ENCODE peak calls at places on chromosome 15, in seven cellular contexts. One of them, this sample, is unnamed.
A peak's percentile ranks its signal among the peaks of the same experiment; 100 is the strongest.

GRCh38 chr15:81274932-81275341 is 49.0 kb downstream of the STARD5 start:
- DNase-seq in AG09309: peak; percentile 49
- DNase-seq in GM12864: peak; percentile 72
- DNase-seq in OCI-LY7: peak; percentile 89
- DNase-seq in GM06990: peak; percentile 65
- DNase-seq in psoas muscle: peak; percentile 68
- DNase-seq in transverse colon: peak; percentile 88
- DNase-seq in this sample: peak; percentile 77

GRCh38 chr15:67409175-67409574 is 111.8 kb upstream of the C15orf61 start:
- DNase-seq in AG09309: no peak
- DNase-seq in GM12864: no peak
- DNase-seq in OCI-LY7: no peak
- DNase-seq in GM06990: no peak
- DNase-seq in psoas muscle: no peak
- DNase-seq in transverse colon: no peak
- DNase-seq in this sample: no peak

GRCh38 chr15:97425596-97425995 is 534.9 kb upstream of the ARRDC4 start:
- DNase-seq in AG09309: no peak
- DNase-seq in GM12864: no peak
- DNase-seq in OCI-LY7: no peak
- DNase-seq in GM06990: no peak
- DNase-seq in psoas muscle: no peak
- DNase-seq in transverse colon: no peak
- DNase-seq in this sample: no peak

GRCh38 chr15:34610388-34610787 is 26.9 kb upstream of the GOLGA8B start:
- DNase-seq in AG09309: no peak
- DNase-seq in GM12864: no peak
- DNase-seq in OCI-LY7: peak; percentile 11
- DNase-seq in GM06990: no peak
- DNase-seq in psoas muscle: no peak
- DNase-seq in transverse colon: no peak
- DNase-seq in this sample: no peak

GRCh38 chr15:75578206-75578947 is 738 bp downstream of the PTPN9 start:
- DNase-seq in AG09309: no peak
- DNase-seq in GM12864: no peak
- DNase-seq in OCI-LY7: peak; percentile 72
- DNase-seq in GM06990: peak; percentile 74
- DNase-seq in psoas muscle: peak; percentile 25
- DNase-seq in transverse colon: peak; percentile 44
- DNase-seq in this sample: peak; percentile 78

GRCh38 chr15:89179966-89180875 is 41.2 kb downstream of the RLBP1 start:
- DNase-seq in AG09309: peak; percentile 51
- DNase-seq in GM12864: no peak
- DNase-seq in OCI-LY7: no peak
- DNase-seq in GM06990: peak; percentile 39
- DNase-seq in psoas muscle: no peak
- DNase-seq in transverse colon: no peak
- DNase-seq in this sample: peak; percentile 28

GRCh38 chr15:59148160-59148810 is 43.3 kb downstream of the CCNB2 start:
- DNase-seq in AG09309: peak; percentile 76
- DNase-seq in GM12864: no peak
- DNase-seq in OCI-LY7: no peak
- DNase-seq in GM06990: no peak
- DNase-seq in psoas muscle: no peak
- DNase-seq in transverse colon: no peak
- DNase-seq in this sample: no peak

GRCh38 chr15:25825215-25825614 is 37.9 kb downstream of the ATP10A start:
- DNase-seq in AG09309: no peak
- DNase-seq in GM12864: no peak
- DNase-seq in OCI-LY7: no peak
- DNase-seq in GM06990: no peak
- DNase-seq in psoas muscle: no peak
- DNase-seq in transverse colon: no peak
- DNase-seq in this sample: no peak

GRCh38 chr15:81859737-81860516 is 185.9 kb downstream of the MEX3B start:
- DNase-seq in AG09309: no peak
- DNase-seq in GM12864: no peak
- DNase-seq in OCI-LY7: peak; percentile 90
- DNase-seq in GM06990: no peak
- DNase-seq in psoas muscle: no peak
- DNase-seq in transverse colon: no peak
- DNase-seq in this sample: no peak

GRCh38 chr15:29873264-29873663 is 51.0 kb upstream of the TJP1 start:
- DNase-seq in AG09309: no peak
- DNase-seq in GM12864: no peak
- DNase-seq in OCI-LY7: no peak
- DNase-seq in GM06990: no peak
- DNase-seq in psoas muscle: no peak
- DNase-seq in transverse colon: no peak
- DNase-seq in this sample: no peak

GRCh38 chr15:40069178-40070165 is 30.5 kb upstream of the SRP14 start:
- DNase-seq in AG09309: no peak
- DNase-seq in GM12864: no peak
- DNase-seq in OCI-LY7: peak; percentile 73
- DNase-seq in GM06990: peak; percentile 84
- DNase-seq in psoas muscle: peak; percentile 93
- DNase-seq in transverse colon: peak; percentile 95
- DNase-seq in this sample: peak; percentile 81

GRCh38 chr15:59371458-59372351 is 966 bp downstream of the MYO1E start:
- DNase-seq in AG09309: no peak
- DNase-seq in GM12864: no peak
- DNase-seq in OCI-LY7: no peak
- DNase-seq in GM06990: peak; percentile 53
- DNase-seq in psoas muscle: peak; percentile 37
- DNase-seq in transverse colon: peak; percentile 55
- DNase-seq in this sample: peak; percentile 72

GRCh38 chr15:64282701-64283100 is 73.3 kb downstream of the CSNK1G1 start:
- DNase-seq in AG09309: no peak
- DNase-seq in GM12864: no peak
- DNase-seq in OCI-LY7: no peak
- DNase-seq in GM06990: no peak
- DNase-seq in psoas muscle: no peak
- DNase-seq in transverse colon: no peak
- DNase-seq in this sample: no peak

GRCh38 chr15:54776410-54776809 is 420.3 kb downstream of the RSL24D1 start:
- DNase-seq in AG09309: no peak
- DNase-seq in GM12864: no peak
- DNase-seq in OCI-LY7: no peak
- DNase-seq in GM06990: no peak
- DNase-seq in psoas muscle: no peak
- DNase-seq in transverse colon: no peak
- DNase-seq in this sample: no peak

GRCh38 chr15:35427091-35427490 is 118.9 kb downstream of the DPH6 start:
- DNase-seq in AG09309: peak; percentile 54
- DNase-seq in GM12864: no peak
- DNase-seq in OCI-LY7: no peak
- DNase-seq in GM06990: no peak
- DNase-seq in psoas muscle: no peak
- DNase-seq in transverse colon: no peak
- DNase-seq in this sample: no peak

GRCh38 chr15:79009388-79009787 is 64.5 kb upstream of the CTSH start:
- DNase-seq in AG09309: no peak
- DNase-seq in GM12864: no peak
- DNase-seq in OCI-LY7: no peak
- DNase-seq in GM06990: no peak
- DNase-seq in psoas muscle: no peak
- DNase-seq in transverse colon: no peak
- DNase-seq in this sample: no peak

GRCh38 chr15:47778263-47778770 is 61.0 kb downstream of the SEMA6D start:
- DNase-seq in AG09309: no peak
- DNase-seq in GM12864: no peak
- DNase-seq in OCI-LY7: no peak
- DNase-seq in GM06990: no peak
- DNase-seq in psoas muscle: no peak
- DNase-seq in transverse colon: no peak
- DNase-seq in this sample: no peak

GRCh38 chr15:59166601-59167265 is 39.9 kb upstream of the LDHAL6B start:
- DNase-seq in AG09309: no peak
- DNase-seq in GM12864: no peak
- DNase-seq in OCI-LY7: no peak
- DNase-seq in GM06990: no peak
- DNase-seq in psoas muscle: no peak
- DNase-seq in transverse colon: no peak
- DNase-seq in this sample: no peak

GRCh38 chr15:57555270-57555669 is 36.4 kb upstream of the MYZAP start:
- DNase-seq in AG09309: no peak
- DNase-seq in GM12864: no peak
- DNase-seq in OCI-LY7: no peak
- DNase-seq in GM06990: no peak
- DNase-seq in psoas muscle: no peak
- DNase-seq in transverse colon: no peak
- DNase-seq in this sample: no peak

GRCh38 chr15:31338879-31339557 is 12.4 kb downstream of the KLF13 start:
- DNase-seq in AG09309: peak; percentile 58
- DNase-seq in GM12864: no peak
- DNase-seq in OCI-LY7: no peak
- DNase-seq in GM06990: no peak
- DNase-seq in psoas muscle: peak; percentile 54
- DNase-seq in transverse colon: no peak
- DNase-seq in this sample: peak; percentile 66

GRCh38 chr15:20349774-20350498 is 191.7 kb downstream of the GOLGA6L6 start:
- DNase-seq in AG09309: no peak
- DNase-seq in GM12864: no peak
- DNase-seq in OCI-LY7: no peak
- DNase-seq in GM06990: no peak
- DNase-seq in psoas muscle: peak; percentile 22
- DNase-seq in transverse colon: no peak
- DNase-seq in this sample: peak; percentile 36

GRCh38 chr15:91468861-91469260 is 368.8 kb downstream of the SV2B start:
- DNase-seq in AG09309: no peak
- DNase-seq in GM12864: no peak
- DNase-seq in OCI-LY7: no peak
- DNase-seq in GM06990: peak; percentile 24
- DNase-seq in psoas muscle: no peak
- DNase-seq in transverse colon: no peak
- DNase-seq in this sample: no peak

GRCh38 chr15:39362832-39363561 is 217.9 kb upstream of the THBS1 start:
- DNase-seq in AG09309: peak; percentile 98
- DNase-seq in GM12864: no peak
- DNase-seq in OCI-LY7: no peak
- DNase-seq in GM06990: no peak
- DNase-seq in psoas muscle: no peak
- DNase-seq in transverse colon: no peak
- DNase-seq in this sample: no peak

GRCh38 chr15:33154366-33155166 is 39.9 kb downstream of the FMN1 start:
- DNase-seq in AG09309: peak; percentile 71
- DNase-seq in GM12864: no peak
- DNase-seq in OCI-LY7: no peak
- DNase-seq in GM06990: no peak
- DNase-seq in psoas muscle: peak; percentile 60
- DNase-seq in transverse colon: peak; percentile 30
- DNase-seq in this sample: no peak

GRCh38 chr15:100809587-100809986 is 70.0 kb upstream of the ALDH1A3 start:
- DNase-seq in AG09309: no peak
- DNase-seq in GM12864: no peak
- DNase-seq in OCI-LY7: no peak
- DNase-seq in GM06990: no peak
- DNase-seq in psoas muscle: no peak
- DNase-seq in transverse colon: no peak
- DNase-seq in this sample: no peak

GRCh38 chr15:42811435-42811834 is 74.5 kb upstream of the CDAN1 start:
- DNase-seq in AG09309: no peak
- DNase-seq in GM12864: no peak
- DNase-seq in OCI-LY7: no peak
- DNase-seq in GM06990: no peak
- DNase-seq in psoas muscle: no peak
- DNase-seq in transverse colon: no peak
- DNase-seq in this sample: no peak

GRCh38 chr15:63030101-63030528 is 12.4 kb upstream of the TPM1 start:
- DNase-seq in AG09309: no peak
- DNase-seq in GM12864: no peak
- DNase-seq in OCI-LY7: no peak
- DNase-seq in GM06990: no peak
- DNase-seq in psoas muscle: peak; percentile 43
- DNase-seq in transverse colon: no peak
- DNase-seq in this sample: no peak
- TF ChIP-seq CTCF in AG09309: no peak
- TF ChIP-seq CTCF in GM12864: no peak
- TF ChIP-seq CTCF in OCI-LY7: no peak
- TF ChIP-seq CTCF in GM06990: no peak
- TF ChIP-seq CTCF in psoas muscle: no peak
- TF ChIP-seq CTCF in transverse colon: no peak
- TF ChIP-seq CTCF in this sample: no peak

GRCh38 chr15:26864664-26865191 is 2.1 kb upstream of the GABRA5 start:
- DNase-seq in AG09309: peak; percentile 4
- DNase-seq in GM12864: no peak
- DNase-seq in OCI-LY7: peak; percentile 32
- DNase-seq in GM06990: no peak
- DNase-seq in psoas muscle: no peak
- DNase-seq in transverse colon: no peak
- DNase-seq in this sample: no peak

GRCh38 chr15:26868029-26868685 is 1.3 kb downstream of the GABRA5 start:
- DNase-seq in AG09309: no peak
- DNase-seq in GM12864: no peak
- DNase-seq in OCI-LY7: no peak
- DNase-seq in GM06990: no peak
- DNase-seq in psoas muscle: no peak
- DNase-seq in transverse colon: no peak
- DNase-seq in this sample: no peak

GRCh38 chr15:26869628-26870027 is 2.8 kb downstream of the GABRA5 start:
- DNase-seq in AG09309: no peak
- DNase-seq in GM12864: no peak
- DNase-seq in OCI-LY7: no peak
- DNase-seq in GM06990: no peak
- DNase-seq in psoas muscle: no peak
- DNase-seq in transverse colon: no peak
- DNase-seq in this sample: no peak

GRCh38 chr15:26867199-26868007 is 541 bp downstream of the GABRA5 start:
- DNase-seq in AG09309: no peak
- DNase-seq in GM12864: no peak
- DNase-seq in OCI-LY7: no peak
- DNase-seq in GM06990: no peak
- DNase-seq in psoas muscle: no peak
- DNase-seq in transverse colon: no peak
- DNase-seq in this sample: no peak

GRCh38 chr15:26866298-26867198 is at the start of gene GABRA5:
- DNase-seq in AG09309: no peak
- DNase-seq in GM12864: no peak
- DNase-seq in OCI-LY7: no peak
- DNase-seq in GM06990: no peak
- DNase-seq in psoas muscle: no peak
- DNase-seq in transverse colon: no peak
- DNase-seq in this sample: no peak
- TF ChIP-seq CTCF in AG09309: peak; percentile 34
- TF ChIP-seq CTCF in GM12864: no peak
- TF ChIP-seq CTCF in OCI-LY7: no peak
- TF ChIP-seq CTCF in GM06990: no peak
- TF ChIP-seq CTCF in psoas muscle: no peak
- TF ChIP-seq CTCF in transverse colon: no peak
- TF ChIP-seq CTCF in this sample: no peak

GRCh38 chr15:70569718-70570231 is 193.6 kb downstream of the UACA start:
- DNase-seq in AG09309: no peak
- DNase-seq in GM12864: no peak
- DNase-seq in OCI-LY7: no peak
- DNase-seq in GM06990: no peak
- DNase-seq in psoas muscle: no peak
- DNase-seq in transverse colon: no peak
- DNase-seq in this sample: no peak
- TF ChIP-seq CTCF in AG09309: no peak
- TF ChIP-seq CTCF in GM12864: no peak
- TF ChIP-seq CTCF in OCI-LY7: no peak
- TF ChIP-seq CTCF in GM06990: no peak
- TF ChIP-seq CTCF in psoas muscle: no peak
- TF ChIP-seq CTCF in transverse colon: no peak
- TF ChIP-seq CTCF in this sample: no peak

GRCh38 chr15:71802770-71803169 is 7.6 kb upstream of the NR2E3 start:
- DNase-seq in AG09309: no peak
- DNase-seq in GM12864: no peak
- DNase-seq in OCI-LY7: no peak
- DNase-seq in GM06990: peak; percentile 50
- DNase-seq in psoas muscle: no peak
- DNase-seq in transverse colon: no peak
- DNase-seq in this sample: peak; percentile 58
- TF ChIP-seq CTCF in AG09309: peak; percentile 28
- TF ChIP-seq CTCF in GM12864: peak; percentile 36
- TF ChIP-seq CTCF in OCI-LY7: peak; percentile 57
- TF ChIP-seq CTCF in GM06990: peak; percentile 64
- TF ChIP-seq CTCF in psoas muscle: peak; percentile 9
- TF ChIP-seq CTCF in transverse colon: peak; percentile 24
- TF ChIP-seq CTCF in this sample: no peak

This sample was measured in GM20000.